ENCODE peak calls at places on chromosomes 1 and 21, in eight cellular contexts. T is iPS-NIHi11; C is chondrocyte; U is fibroblast of villous mesenchyme; A is body of pancreas; I is activated CD4-positive, alpha-beta T cell treated with anti-CD3 and anti-CD28 coated beads, Interleukin-2, amount 50 U/mL, for 1 hour; L is T-helper 9 cell; P is GM12864. J is an unnamed sample.

GRCh38 chr1:116356673-116357072 is 16.4 kb upstream of the ATP1A1 start:
- DNase-seq in T (no peak), P (no peak), A (no peak), C (no peak), U (peak; percentile 37), I (no peak), L (no peak), J (no peak)

GRCh38 chr1:198203434-198203833 is 46.6 kb downstream of the NEK7 start:
- DNase-seq in C (no peak), I (no peak), P (no peak), L (no peak), T (no peak), U (no peak), A (no peak), J (no peak)

GRCh38 chr1:53342735-53343470 is 15.0 kb upstream of the LRP8 start:
- DNase-seq in P (no peak), T (no peak), U (no peak), I (no peak), L (no peak), C (peak; percentile 48), A (no peak), J (no peak)

GRCh38 chr1:71587961-71588360 is 507.1 kb upstream of the ZRANB2 start:
- DNase-seq in U (peak; percentile 30), T (no peak), L (no peak), I (no peak), C (no peak), A (no peak), P (no peak), J (no peak)

GRCh38 chr21:20971296-20971921 is 26.8 kb upstream of the NCAM2 start:
- DNase-seq in C (no peak), A (peak; percentile 49), I (no peak), T (peak; percentile 53), U (peak; percentile 27), P (no peak), L (no peak), J (no peak)

GRCh38 chr1:245874942-245875580 is 632.0 kb downstream of the SMYD3 start:
- DNase-seq in U (peak; percentile 99), T (no peak), L (no peak), P (no peak), A (peak; percentile 71), I (no peak), C (no peak), J (no peak)

GRCh38 chr21:35737425-35737824 is 322.9 kb downstream of the SETD4 start:
- DNase-seq in L (no peak), P (no peak), I (no peak), A (no peak), C (no peak), U (no peak), T (no peak), J (no peak)

GRCh38 chr1:153899509-153899908 is 23.3 kb downstream of the GATAD2B start:
- DNase-seq in U (no peak), I (no peak), T (no peak), A (no peak), L (no peak), C (no peak), P (no peak), J (no peak)

GRCh38 chr1:77010937-77011336 is 143.7 kb downstream of the ST6GALNAC5 start:
- DNase-seq in P (no peak), I (no peak), U (no peak), A (no peak), L (no peak), C (no peak), T (peak; percentile 7), J (no peak)

GRCh38 chr1:28865997-28866650 is 48.2 kb upstream of the EPB41 start:
- DNase-seq in L (no peak), I (no peak), C (no peak), A (no peak), P (no peak), U (no peak), T (no peak), J (no peak)

GRCh38 chr1:24119859-24120756 is 8.2 kb upstream of the MYOM3 start:
- DNase-seq in A (peak; percentile 94), I (no peak), U (no peak), T (no peak), P (no peak), C (no peak), L (no peak), J (no peak)

GRCh38 chr1:40432644-40433385 is 17.5 kb upstream of the ZFP69B start:
- DNase-seq in C (no peak), P (no peak), L (no peak), T (no peak), U (no peak), I (no peak), A (no peak), J (no peak)

GRCh38 chr21:43809346-43809799 is 20.0 kb downstream of the RRP1 start:
- DNase-seq in I (no peak), A (no peak), T (no peak), U (no peak), L (no peak), P (no peak), C (peak; percentile 93), J (no peak)

GRCh38 chr1:108708726-108709660 is 3.7 kb upstream of the FNDC7 start:
- DNase-seq in I (peak; percentile 64), L (peak; percentile 53), T (peak; percentile 43), C (no peak), U (no peak), A (no peak), P (peak; percentile 16), J (peak; percentile 46)

GRCh38 chr21:15549671-15550070 is 180.1 kb upstream of the USP25 start:
- DNase-seq in L (no peak), A (no peak), C (no peak), T (peak; percentile 15), U (no peak), P (no peak), I (no peak), J (no peak)

GRCh38 chr1:247681288-247681897 is 1.9 kb upstream of the OR13G1 start:
- DNase-seq in I (peak; percentile 3), P (peak; percentile 4), A (peak; percentile 41), T (peak; percentile 59), L (no peak), C (no peak), U (peak; percentile 37), J (no peak)

GRCh38 chr1:20621012-20621411 is 12.2 kb upstream of the PINK1 start:
- DNase-seq in P (no peak), L (no peak), T (no peak), I (no peak), C (no peak), U (no peak), A (no peak), J (no peak)

GRCh38 chr1:230636575-230637163 is 5.6 kb upstream of the COG2 start:
- DNase-seq in P (no peak), T (no peak), I (no peak), L (no peak), U (no peak), A (no peak), C (no peak), J (no peak)

GRCh38 chr1:17567582-17567981 is 28.1 kb downstream of the ARHGEF10L start:
- DNase-seq in I (no peak), L (no peak), A (no peak), U (no peak), T (no peak), C (no peak), P (no peak), J (no peak)

GRCh38 chr1:119008483-119009299 is 20.5 kb upstream of the TBX15 start:
- DNase-seq in I (no peak), U (peak; percentile 59), C (no peak), A (peak; percentile 48), L (no peak), P (no peak), T (peak; percentile 39), J (no peak)

GRCh38 chr1:1833456-1833855 is 55.2 kb upstream of the NADK start:
- DNase-seq in L (no peak), P (no peak), I (no peak), T (no peak), A (peak; percentile 30), C (no peak), U (no peak), J (no peak)

GRCh38 chr1:43580039-43580438 is 49.4 kb downstream of the PTPRF start:
- DNase-seq in A (no peak), L (no peak), C (no peak), P (no peak), T (no peak), I (no peak), U (no peak), J (no peak)

GRCh38 chr21:37568415-37568814 is 201.8 kb downstream of the DYRK1A start:
- DNase-seq in L (no peak), U (no peak), A (no peak), T (no peak), C (no peak), I (no peak), P (no peak), J (no peak)

GRCh38 chr1:100642826-100643225 is 76.7 kb upstream of the VCAM1 start:
- DNase-seq in C (no peak), U (no peak), P (no peak), L (no peak), A (no peak), I (no peak), T (no peak), J (no peak)

GRCh38 chr1:58607391-58607790 is 30.3 kb upstream of the TACSTD2 start:
- DNase-seq in I (no peak), T (no peak), L (no peak), U (no peak), P (no peak), C (no peak), A (no peak), J (no peak)

J was measured in CD8-positive, alpha-beta memory T cell.